ENCODE peak calls at places on chromosomes 12 and 14, in seven cellular contexts. Z, K, B, F, R, G and A are unnamed samples.

GRCh38 chr14:97218713-97219355 is 421.7 kb downstream of the VRK1 start:
- DNase-seq in R (no peak), B (no peak), G (no peak), K (peak), Z (no peak), F (no peak), A (peak)

GRCh38 chr12:82130763-82131162 is 227.4 kb downstream of the CCDC59 start:
- DNase-seq in R (no peak), B (no peak), K (no peak), Z (no peak), F (no peak), G (no peak), A (no peak)

GRCh38 chr12:52130695-52131094 is 51.2 kb downstream of the SMIM41 start:
- DNase-seq in K (no peak), R (no peak), Z (no peak), F (no peak), B (no peak), G (no peak), A (no peak)

GRCh38 chr14:89849931-89850330 is 104.6 kb downstream of the EFCAB11 start:
- DNase-seq in K (no peak), B (no peak), Z (no peak), F (no peak), R (no peak), G (no peak), A (no peak)

GRCh38 chr14:67941456-67942018 is 122.0 kb downstream of the RAD51B start:
- DNase-seq in F (no peak), K (peak), G (no peak), R (no peak), Z (no peak), B (no peak), A (no peak)

GRCh38 chr14:83172363-83172762 is 1638.7 kb upstream of the SEL1L start:
- DNase-seq in Z (no peak), B (no peak), K (no peak), G (no peak), F (no peak), R (no peak), A (no peak)

GRCh38 chr14:75323571-75323970 is 44.9 kb downstream of the FOS start:
- DNase-seq in R (no peak), F (no peak), G (no peak), K (no peak), B (no peak), Z (no peak), A (no peak)

GRCh38 chr12:45469902-45470301 is 254.0 kb downstream of the ANO6 start:
- DNase-seq in K (no peak), F (no peak), R (no peak), G (no peak), Z (no peak), B (no peak), A (no peak)

GRCh38 chr12:53836119-53836655 is 84.4 kb upstream of the CISTR start:
- DNase-seq in B (no peak), G (no peak), R (no peak), F (no peak), K (no peak), Z (no peak), A (no peak)

GRCh38 chr12:64066776-64067175 is 155.3 kb downstream of the KICS2 start:
- DNase-seq in F (no peak), R (no peak), Z (no peak), B (no peak), G (no peak), K (no peak), A (no peak)

DNA sequence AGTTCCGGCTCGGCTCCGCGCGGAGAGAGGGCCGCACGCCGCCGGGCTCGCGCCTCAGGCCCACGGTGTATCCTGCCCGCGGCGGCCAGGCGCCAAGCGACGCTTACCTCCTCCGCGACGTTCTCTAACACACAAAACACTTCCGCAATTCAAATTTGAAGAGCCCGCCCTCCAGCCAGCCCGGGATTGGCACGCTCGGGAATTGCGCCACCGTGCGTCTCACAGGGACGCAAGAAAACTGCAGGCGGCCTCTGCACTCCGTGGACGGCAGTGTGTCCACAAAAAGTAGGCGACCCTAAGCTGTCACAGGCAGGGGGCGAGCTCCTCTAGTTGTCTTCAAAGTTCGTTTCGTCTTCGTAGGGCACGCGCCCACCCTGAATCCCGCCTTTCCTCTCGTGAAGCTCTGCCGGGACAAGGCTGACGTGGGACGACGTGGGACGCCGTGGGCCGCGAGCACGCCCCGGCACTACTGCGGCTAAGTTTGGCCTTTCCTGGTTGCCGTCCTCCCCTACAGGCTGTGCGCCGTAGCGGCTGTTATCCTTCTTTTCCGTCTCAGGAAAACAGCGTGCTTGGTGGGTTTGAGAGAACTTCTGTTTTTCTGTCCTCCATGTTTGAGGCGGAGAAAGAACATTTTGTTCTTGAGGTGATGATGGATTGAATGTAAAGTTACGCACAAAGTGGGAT is at the start of gene MIS18BP1:
- DNase-seq in F (peak), K (peak), Z (peak), R (peak), B (peak), G (peak), A (peak)
- TF ChIP-seq POLR2A in F (no peak), K (peak), Z (peak), R (peak), B (peak), G (peak), A (no peak)

GRCh38 chr14:51335521-51335920 is 95.5 kb downstream of the TMX1 start:
- DNase-seq in R (no peak), B (no peak), Z (no peak), F (no peak), G (no peak), K (no peak), A (no peak)

GRCh38 chr14:51336304-51336703 is 96.3 kb downstream of the TMX1 start:
- DNase-seq in B (no peak), F (no peak), K (no peak), R (no peak), G (no peak), Z (no peak), A (no peak)

GRCh38 chr14:51331651-51332367 is 91.8 kb downstream of the TMX1 start:
- DNase-seq in B (no peak), K (no peak), R (no peak), G (no peak), F (no peak), Z (no peak), A (no peak)

GRCh38 chr14:51333901-51334432 is 93.9 kb downstream of the TMX1 start:
- DNase-seq in G (no peak), R (no peak), B (no peak), Z (no peak), K (no peak), F (no peak), A (no peak)

GRCh38 chr14:51333299-51333698 is 93.3 kb downstream of the TMX1 start:
- DNase-seq in R (no peak), K (no peak), B (no peak), G (no peak), F (no peak), Z (no peak), A (no peak)
- H3K27ac ChIP-seq in R (no peak), K (no peak), B (no peak), G (no peak), F (no peak), Z (no peak), A (no peak)

DNA sequence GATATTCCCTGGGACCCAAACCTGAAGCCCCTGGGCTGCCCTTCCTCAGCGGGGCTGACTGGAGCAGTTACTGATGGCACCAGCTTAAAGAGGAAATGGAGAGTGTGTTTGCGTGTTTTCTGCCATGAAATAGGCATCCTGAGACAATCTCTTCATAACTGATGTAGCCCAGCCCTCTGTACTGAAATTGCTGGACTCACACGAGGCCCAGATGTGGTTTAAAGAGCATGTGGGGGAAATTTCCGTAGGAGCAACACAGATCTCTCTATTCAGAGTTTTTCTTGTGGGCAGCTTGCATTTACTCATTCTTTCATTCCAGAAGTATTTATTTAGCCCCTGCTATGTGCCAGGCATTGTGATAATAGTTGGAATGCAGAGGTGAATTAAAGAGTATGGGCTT is 782.1 kb upstream of the TBX3 start:
- DNase-seq in K (no peak), B (no peak), R (no peak), G (no peak), F (no peak), Z (no peak), A (no peak)
- TF ChIP-seq POLR2A in K (no peak), B (no peak), R (no peak), G (no peak), F (no peak), Z (no peak), A (no peak)

GRCh38 chr14:91047174-91047753 is 13.2 kb downstream of the RPS6KA5 start:
- DNase-seq in Z (no peak), K (no peak), F (no peak), G (no peak), R (no peak), B (no peak), A (no peak)
- H3K27ac ChIP-seq in Z (no peak), K (no peak), F (no peak), G (no peak), R (no peak), B (no peak), A (no peak)

GRCh38 chr12:122363782-122364181 is 58.7 kb downstream of the CLIP1 start:
- DNase-seq in R (no peak), Z (no peak), K (no peak), F (no peak), B (no peak), G (no peak), A (no peak)
- TF ChIP-seq POLR2A in R (no peak), Z (no peak), K (no peak), F (no peak), B (no peak), G (no peak), A (no peak)

DNA sequence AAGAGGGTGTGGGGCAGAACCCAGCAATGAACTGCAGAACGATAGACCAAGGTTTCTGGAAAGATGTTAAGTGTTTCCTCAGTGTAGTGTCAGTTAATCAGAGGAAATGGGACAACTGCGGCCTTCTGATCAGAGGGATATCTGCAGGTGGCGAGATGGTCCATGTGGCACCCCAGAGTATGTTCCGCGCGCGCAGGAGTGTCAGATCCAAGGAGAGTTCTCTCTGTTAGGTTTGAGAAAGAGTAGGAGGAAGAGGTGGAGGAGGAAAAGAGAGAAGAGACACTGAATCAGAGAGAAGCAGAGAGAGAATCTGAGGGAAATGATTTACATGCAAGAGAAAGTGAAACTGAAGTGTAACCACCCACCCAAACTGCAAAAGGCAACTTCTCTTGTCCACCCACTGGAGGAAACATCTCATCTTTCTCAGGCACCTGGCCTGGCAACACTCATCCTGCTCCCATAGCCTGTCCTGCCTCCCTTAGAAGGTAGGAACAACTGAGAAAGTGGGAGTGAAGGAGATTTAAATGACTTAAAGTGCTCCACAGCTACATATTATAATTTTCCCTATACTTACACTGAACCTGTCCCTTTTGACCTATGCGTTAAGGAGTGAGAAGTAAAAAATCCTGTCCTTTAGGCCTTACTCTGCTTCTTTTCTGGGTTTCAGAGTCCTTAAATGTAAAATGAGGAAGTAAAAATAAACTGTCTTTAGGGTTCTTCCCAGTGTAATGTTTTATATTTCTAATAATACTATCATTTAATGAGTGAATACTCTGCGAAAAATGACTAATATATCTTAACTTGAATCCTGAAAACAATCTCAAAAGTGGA is 6.8 kb upstream of the TESPA1 start:
- DNase-seq in Z (no peak), K (no peak), F (no peak), R (no peak), G (peak), B (no peak), A (no peak)
- H3K27ac ChIP-seq in Z (no peak), K (no peak), F (no peak), R (no peak), G (peak), B (no peak), A (no peak)

GRCh38 chr14:91245029-91245428 is 525 bp upstream of the GPR68 start:
- DNase-seq in G (no peak), Z (no peak), R (no peak), K (no peak), B (no peak), F (no peak), A (no peak)

GRCh38 chr14:91242635-91243034 is 1.9 kb downstream of the GPR68 start:
- DNase-seq in R (no peak), Z (no peak), G (no peak), B (no peak), K (no peak), F (no peak), A (no peak)

GRCh38 chr14:91244501-91244901 is at the start of gene GPR68:
- DNase-seq in K (no peak), R (no peak), Z (no peak), F (peak), B (no peak), G (no peak), A (no peak)

GRCh38 chr14:91243098-91243483 is 1.4 kb downstream of the GPR68 start:
- DNase-seq in B (no peak), G (no peak), Z (no peak), K (no peak), R (no peak), F (no peak), A (no peak)

GRCh38 chr14:91241848-91242247 is 2.7 kb downstream of the GPR68 start:
- DNase-seq in R (no peak), K (no peak), Z (no peak), G (peak), F (no peak), B (no peak), A (no peak)
- TF ChIP-seq POLR2A in R (no peak), K (no peak), Z (no peak), G (no peak), F (no peak), B (no peak), A (no peak)

DNA sequence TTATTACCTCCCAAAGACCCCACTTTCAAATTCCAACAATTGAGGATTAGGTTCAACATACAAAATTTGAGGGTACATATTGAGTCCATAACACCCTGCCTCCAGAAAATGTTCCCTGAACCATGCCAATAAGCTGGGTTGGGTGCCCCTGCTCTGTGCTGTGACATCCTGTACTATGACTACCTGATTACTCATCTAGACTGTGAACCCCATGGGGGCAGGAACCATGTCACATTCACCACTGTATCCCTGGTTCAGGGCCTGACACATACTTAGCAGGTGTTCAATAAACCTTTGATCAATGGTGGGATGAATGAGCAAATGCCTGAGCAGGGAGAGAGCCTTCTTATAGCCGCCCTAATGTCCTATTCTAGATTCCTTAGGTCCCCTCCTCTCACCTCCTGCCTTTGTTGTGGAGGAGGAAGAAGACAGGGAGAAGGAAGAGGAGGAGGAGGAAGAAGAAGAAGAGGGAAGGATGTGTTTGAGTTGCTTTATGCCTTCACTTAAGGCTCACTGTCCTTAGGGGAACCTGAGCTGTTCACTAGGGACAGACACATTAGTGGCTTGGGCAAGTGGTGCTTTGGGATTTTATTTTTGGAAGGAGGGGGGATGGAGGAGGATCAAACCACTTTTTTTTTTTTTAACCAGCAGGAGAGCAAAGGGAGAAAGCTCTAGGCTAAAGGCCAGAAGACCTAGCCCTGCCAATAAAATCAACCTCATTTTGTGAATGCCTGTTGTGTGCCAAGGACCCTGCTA is 21.3 kb downstream of the GPR68 start:
- DNase-seq in G (no peak), R (no peak), F (no peak), B (no peak), Z (no peak), K (no peak), A (no peak)
- H3K27ac ChIP-seq in G (no peak), R (no peak), F (no peak), B (no peak), Z (no peak), K (no peak), A (no peak)

GRCh38 chr14:77799863-77800730 is at the start of gene ADCK1:
- DNase-seq in B (peak), Z (peak), F (peak), K (peak), G (peak), R (peak), A (peak)
- TF ChIP-seq POLR2A in B (peak), Z (peak), F (no peak), K (peak), G (peak), R (peak), A (peak)

GRCh38 chr12:65596514-65597010 is 227.7 kb upstream of the HMGA2 start:
- DNase-seq in B (no peak), Z (no peak), G (no peak), K (no peak), F (no peak), R (no peak), A (no peak)

GRCh38 chr12:65595016-65595560 is 229.2 kb upstream of the HMGA2 start:
- DNase-seq in R (no peak), F (no peak), B (no peak), G (no peak), Z (no peak), K (no peak), A (no peak)

GRCh38 chr12:65597527-65597926 is 226.8 kb upstream of the HMGA2 start:
- DNase-seq in K (no peak), B (no peak), R (no peak), Z (no peak), G (no peak), F (no peak), A (no peak)

GRCh38 chr12:65602191-65602578 is 222.1 kb upstream of the HMGA2 start:
- DNase-seq in G (no peak), K (no peak), Z (no peak), B (no peak), F (no peak), R (no peak), A (no peak)

GRCh38 chr12:65598688-65599087 is 225.6 kb upstream of the HMGA2 start:
- DNase-seq in B (no peak), Z (no peak), F (no peak), R (no peak), G (no peak), K (no peak), A (no peak)
- H3K27ac ChIP-seq in B (no peak), Z (no peak), F (no peak), R (no peak), G (no peak), K (no peak), A (no peak)